ENCODE peak calls at places on chromosomes 5 and 9, in five cellular contexts. A is germinal center, E is NCI-H2171 treated with DMSO at 0.1 percent for 48 hours, L is AML-193, V is NCI-H345. T is an unnamed sample.

GRCh38 chr5:144247131-144247530 is 76.5 kb downstream of the KCTD16 start:
- DNase-seq in L (no peak), E (peak), A (no peak), V (peak), T (no peak)

GRCh38 chr9:104863180-104863883 is 64.6 kb downstream of the ABCA1 start:
- DNase-seq in L (peak), A (peak), E (peak), V (peak), T (peak)

GRCh38 chr5:168324864-168325615 is 33.6 kb downstream of the WWC1 start:
- DNase-seq in L (no peak), V (no peak), E (no peak), A (no peak), T (no peak)

GRCh38 chr5:111517853-111518501 is 5.6 kb upstream of the STARD4 start:
- DNase-seq in E (no peak), L (no peak), V (no peak), A (no peak), T (no peak)

GRCh38 chr5:33969572-33970452 is 14.7 kb downstream of the SLC45A2 start:
- DNase-seq in L (peak), V (peak), E (peak), A (peak), T (peak)

GRCh38 chr9:89606567-89607311 is 1.9 kb downstream of the GADD45G start:
- DNase-seq in E (peak), A (peak), L (peak), V (peak), T (peak)

GRCh38 chr9:27429436-27429835 is 94.7 kb upstream of the IFNK start:
- DNase-seq in A (no peak), L (no peak), V (no peak), E (no peak), T (no peak)

GRCh38 chr5:75681125-75681830 is 36.0 kb downstream of the POC5 start:
- DNase-seq in L (peak), V (peak), E (no peak), A (peak), T (peak)

GRCh38 chr9:89993678-89994630 is 389.1 kb downstream of the GADD45G start:
- DNase-seq in A (no peak), E (peak), L (peak), V (no peak), T (no peak)

GRCh38 chr9:18941060-18941746 is 91.8 kb downstream of the SAXO1 start:
- DNase-seq in L (no peak), A (no peak), V (no peak), E (no peak), T (no peak)

GRCh38 chr5:172113036-172113435 is 75.0 kb downstream of the STK10 start:
- DNase-seq in L (peak), V (no peak), E (no peak), A (no peak), T (peak)

GRCh38 chr5:157890825-157891587 is 32.1 kb upstream of the CLINT1 start:
- DNase-seq in L (peak), A (no peak), V (no peak), E (no peak), T (peak)

GRCh38 chr5:96220610-96221390 is 212.2 kb downstream of the PCSK1 start:
- DNase-seq in V (no peak), E (no peak), A (no peak), L (no peak), T (no peak)

GRCh38 chr5:7261049-7261448 is 134.9 kb upstream of the ADCY2 start:
- DNase-seq in V (peak), A (no peak), L (peak), E (peak), T (peak)

GRCh38 chr5:39138182-39138487 is 63.9 kb upstream of the RICTOR start:
- DNase-seq in E (no peak), L (no peak), A (no peak), V (no peak), T (no peak)

GRCh38 chr9:16515207-16515606 is 355.3 kb downstream of the BNC2 start:
- DNase-seq in V (no peak), E (no peak), A (no peak), L (no peak), T (no peak)

GRCh38 chr5:148035676-148036075 is 28.1 kb upstream of the SPINK5 start:
- DNase-seq in A (no peak), L (no peak), V (no peak), E (no peak), T (no peak)

GRCh38 chr9:79256691-79257213 is 315.0 kb upstream of the TLE4 start:
- DNase-seq in V (no peak), L (no peak), A (no peak), E (peak), T (no peak)

GRCh38 chr5:1931590-1932138 is 48.9 kb upstream of the IRX4 start:
- DNase-seq in E (no peak), A (no peak), L (no peak), V (no peak), T (peak)

GRCh38 chr5:135328128-135328687 is 70.8 kb downstream of the MACROH2A1 start:
- DNase-seq in E (no peak), V (no peak), L (no peak), A (no peak), T (no peak)

GRCh38 chr5:67094476-67095300 is 101.9 kb downstream of the CD180 start:
- DNase-seq in A (no peak), E (no peak), V (no peak), L (no peak), T (no peak)

GRCh38 chr5:121573844-121574243 is 277.8 kb upstream of the FTMT start:
- DNase-seq in V (no peak), A (no peak), L (no peak), E (no peak), T (no peak)

T was measured in KBM-7.